ENCODE peak calls at places on chromosomes 11 and 22, in nine cellular contexts. C, R, T, L, Q, D, J, I and W are unnamed samples.

GRCh38 chr11:73249304-73249703 is 22.8 kb upstream of the P2RY6 start:
- DNase-seq in C (peak), R (no peak), T (no peak), L (no peak), Q (no peak), D (no peak), J (peak), I (peak), W (no peak)

GRCh38 chr11:102111011-102111786 is 952 bp downstream of the YAP1 start:
- DNase-seq in C (peak), R (peak), T (peak), L (peak), Q (no peak), D (peak), J (peak), I (peak), W (peak)

GRCh38 chr11:3224730-3225098 is 6.1 kb upstream of the MRGPRG start:
- DNase-seq in C (no peak), R (no peak), T (no peak), L (no peak), Q (no peak), D (no peak), J (peak), I (no peak), W (no peak)

GRCh38 chr22:27129266-27129665 is 471.9 kb downstream of the MIAT start:
- DNase-seq in C (peak), R (peak), T (peak), L (no peak), Q (no peak), D (peak), J (no peak), I (peak), W (peak)

GRCh38 chr22:22999473-22999872 is 70.8 kb upstream of the GNAZ start:
- DNase-seq in C (peak), R (no peak), T (no peak), L (no peak), Q (no peak), D (peak), J (no peak), I (no peak), W (peak)

GRCh38 chr11:44955019-44955738 is 4.5 kb upstream of the TP53I11 start:
- DNase-seq in C (peak), R (peak), T (peak), L (no peak), Q (no peak), D (peak), J (no peak), I (peak), W (peak)

GRCh38 chr11:1006762-1007161 is 29.8 kb downstream of the MUC6 start:
- DNase-seq in C (no peak), R (no peak), T (no peak), L (no peak), Q (no peak), D (no peak), J (no peak), I (no peak), W (no peak)

GRCh38 chr11:131614514-131615085 is 244.2 kb downstream of the NTM start:
- DNase-seq in C (no peak), R (no peak), T (no peak), L (no peak), Q (no peak), D (no peak), J (no peak), I (no peak), W (no peak)

GRCh38 chr11:99893803-99894202 is 793.3 kb upstream of the ARHGAP42 start:
- DNase-seq in C (no peak), R (no peak), T (no peak), L (no peak), Q (no peak), D (no peak), J (no peak), I (no peak), W (no peak)

GRCh38 chr11:6596237-6596877 is 7.1 kb downstream of the RRP8 start:
- DNase-seq in C (no peak), R (no peak), T (no peak), L (no peak), Q (no peak), D (no peak), J (peak), I (no peak), W (no peak)

GRCh38 chr11:2305862-2306823 is 4.3 kb downstream of the TSPAN32 start:
- DNase-seq in C (peak), R (no peak), T (peak), L (no peak), Q (peak), D (peak), J (peak), I (peak), W (peak)

GRCh38 chr11:47797633-47798032 is 30.5 kb upstream of the FNBP4 start:
- DNase-seq in C (peak), R (peak), T (peak), L (no peak), Q (no peak), D (peak), J (no peak), I (peak), W (peak)

GRCh38 chr11:86922225-86922624 is 33.0 kb downstream of the FZD4 start:
- DNase-seq in C (no peak), R (no peak), T (no peak), L (no peak), Q (no peak), D (no peak), J (no peak), I (no peak), W (no peak)
- TF ChIP-seq CTCF in C (no peak), R (no peak), T (no peak), L (no peak), Q (no peak), D (no peak), J (no peak), I (no peak), W (no peak)

GRCh38 chr11:116925050-116925449 is 87.6 kb upstream of the APOA1 start:
- DNase-seq in C (no peak), R (no peak), T (no peak), L (peak), Q (no peak), D (no peak), J (no peak), I (no peak), W (no peak)
- H3K4me3 ChIP-seq in C (no peak), R (no peak), T (no peak), L (no peak), Q (no peak), D (no peak), J (no peak), I (no peak), W (no peak)

DNA sequence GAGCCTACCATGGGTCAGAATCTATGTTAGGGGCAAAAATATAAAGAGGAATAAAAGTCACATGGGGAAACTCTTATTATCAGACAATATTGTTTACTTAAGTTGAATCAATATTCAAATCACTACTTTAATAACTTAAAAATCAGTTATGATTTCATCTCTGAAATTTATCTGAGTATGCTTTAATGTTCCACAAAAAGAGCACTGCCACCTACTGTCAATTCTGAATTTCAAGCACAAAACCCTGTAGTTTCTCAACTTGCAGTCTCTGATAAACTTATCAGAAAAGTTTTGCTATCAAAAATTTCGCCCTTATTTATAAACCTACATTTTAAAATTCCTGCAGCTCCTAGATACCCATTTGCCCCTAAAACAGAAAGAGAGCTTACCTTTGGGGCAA is 47.3 kb downstream of the RDX start:
- DNase-seq in C (peak), R (no peak), T (peak), L (no peak), Q (no peak), D (peak), J (no peak), I (no peak), W (peak)
- TF ChIP-seq CTCF in C (peak), R (peak), T (peak), L (peak), Q (peak), D (peak), J (peak), I (peak), W (no peak)

GRCh38 chr22:36237462-36238347 is 1.6 kb downstream of the APOL2 start:
- DNase-seq in C (peak), R (no peak), T (no peak), L (no peak), Q (no peak), D (peak), J (no peak), I (no peak), W (peak)
- H3K4me3 ChIP-seq in C (peak), R (peak), T (peak), L (no peak), Q (peak), D (peak), J (no peak), I (peak), W (peak)

GRCh38 chr11:74487875-74488274 is 5.6 kb downstream of the LIPT2 start:
- DNase-seq in C (no peak), R (no peak), T (no peak), L (peak), Q (no peak), D (no peak), J (no peak), I (no peak), W (no peak)
- TF ChIP-seq CTCF in C (peak), R (peak), T (peak), L (peak), Q (no peak), D (no peak), J (peak), I (peak), W (peak)

DNA sequence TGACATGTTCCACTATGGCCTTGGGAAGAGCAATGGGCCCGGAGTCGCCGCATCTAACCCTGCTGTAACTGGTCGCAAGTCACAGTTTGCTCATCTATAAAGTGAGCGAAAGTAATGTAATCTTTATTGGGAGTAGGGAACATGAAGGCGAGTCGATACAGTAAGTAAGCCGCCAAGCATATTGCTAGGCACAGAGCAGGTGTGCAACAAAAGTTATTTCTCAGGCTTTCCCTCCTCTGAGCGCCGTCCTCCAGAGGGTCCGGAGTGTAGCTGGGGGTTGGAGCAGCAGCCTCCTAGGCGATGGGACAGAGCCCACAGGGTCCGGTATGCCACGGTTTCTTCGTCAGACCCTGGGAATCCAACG is 343 bp upstream of the SPON1 start:
- DNase-seq in C (no peak), R (no peak), T (no peak), L (no peak), Q (no peak), D (no peak), J (no peak), I (no peak), W (no peak)
- H3K4me3 ChIP-seq in C (no peak), R (no peak), T (no peak), L (peak), Q (peak), D (no peak), J (peak), I (no peak), W (no peak)

DNA sequence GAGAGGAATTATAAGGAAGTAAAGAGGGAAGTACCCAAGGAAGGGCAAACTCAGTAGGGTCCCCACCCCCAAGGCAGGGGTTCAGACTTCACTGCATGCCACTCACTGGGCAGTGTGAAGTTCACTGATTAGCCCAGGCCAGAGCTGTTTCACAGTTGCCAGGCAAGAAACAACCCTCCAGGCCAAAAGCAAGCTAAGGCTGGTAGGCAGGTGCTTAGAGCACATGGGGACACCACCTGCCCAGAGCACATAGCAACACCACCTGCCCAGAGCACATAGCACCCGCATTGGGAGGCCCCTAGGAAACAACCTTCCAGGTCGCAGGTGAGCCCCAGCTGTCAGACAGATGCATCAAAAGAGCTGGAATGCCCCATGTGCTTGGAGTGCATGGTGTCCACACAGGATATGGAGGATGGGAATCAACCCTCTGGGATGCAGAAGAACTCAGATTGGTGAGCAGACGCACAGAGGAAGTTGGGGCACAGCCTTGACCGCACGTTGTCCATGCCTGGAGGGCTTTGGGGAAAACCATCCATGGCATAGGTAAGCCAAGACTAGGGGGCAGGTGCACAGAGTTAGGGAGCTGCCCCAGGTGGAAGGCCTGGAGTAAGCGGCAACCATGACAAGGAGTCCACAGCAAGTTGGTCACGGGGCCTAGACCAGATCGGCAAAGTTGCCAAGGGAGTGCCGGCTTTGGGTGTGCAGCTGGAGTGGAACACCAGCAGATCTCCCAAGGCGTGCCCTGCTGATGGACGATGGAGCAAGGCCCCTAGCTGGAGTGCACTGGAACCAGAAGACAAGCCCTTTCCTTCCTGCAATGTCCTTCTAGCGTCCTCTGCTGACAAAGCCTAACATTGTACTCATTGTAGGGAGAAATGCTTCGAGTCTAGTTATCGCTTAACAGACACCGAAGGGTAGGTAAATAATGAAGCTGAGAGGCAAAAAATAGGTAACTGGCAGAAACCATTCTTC is 7.8 kb upstream of the TMEM216 start:
- DNase-seq in C (peak), R (no peak), T (peak), L (peak), Q (no peak), D (peak), J (peak), I (no peak), W (peak)
- TF ChIP-seq CTCF in C (peak), R (peak), T (peak), L (peak), Q (no peak), D (peak), J (peak), I (peak), W (peak)

GRCh38 chr11:63919267-63920125 is 2.5 kb upstream of the RCOR2 start:
- DNase-seq in C (no peak), R (no peak), T (no peak), L (peak), Q (no peak), D (peak), J (peak), I (no peak), W (peak)
- H3K4me3 ChIP-seq in C (peak), R (peak), T (no peak), L (peak), Q (no peak), D (peak), J (no peak), I (no peak), W (no peak)